ENCODE peak calls at places on chromosome 6, in seven cellular contexts. D, H, E, L, N, V and F are unnamed samples.

GRCh38 chr6:43644940-43645612 is at the start of gene RSPH9:
- DNase-seq in L (peak), H (peak), V (peak), D (no peak), N (peak), E (peak), F (peak)

GRCh38 chr6:83908813-83909212 is 49.3 kb downstream of the CYB5R4 start:
- DNase-seq in E (no peak), D (no peak), V (no peak), N (peak), L (no peak), H (no peak), F (no peak)

GRCh38 chr6:87756858-87757257 is 54.8 kb upstream of the AKIRIN2 start:
- DNase-seq in E (no peak), D (no peak), H (no peak), V (peak), L (no peak), N (peak), F (no peak)

GRCh38 chr6:111381126-111381525 is 101.9 kb downstream of the REV3L start:
- DNase-seq in L (no peak), V (no peak), D (no peak), E (no peak), N (peak), H (no peak), F (no peak)

GRCh38 chr6:147043994-147044477 is 160.2 kb upstream of the STXBP5 start:
- DNase-seq in L (no peak), V (no peak), D (no peak), H (no peak), N (peak), E (no peak), F (no peak)

GRCh38 chr6:1335367-1336037 is 23.6 kb downstream of the FOXQ1 start:
- DNase-seq in L (no peak), V (no peak), E (no peak), H (no peak), D (no peak), N (no peak), F (no peak)

GRCh38 chr6:116631379-116631990 is 15.2 kb downstream of the RSPH4A start:
- DNase-seq in N (no peak), E (peak), D (no peak), H (no peak), L (no peak), V (no peak), F (peak)

GRCh38 chr6:168411130-168411529 is 29.9 kb upstream of the SMOC2 start:
- DNase-seq in H (no peak), D (peak), N (no peak), V (no peak), E (no peak), L (no peak), F (no peak)

GRCh38 chr6:46996860-46997641 is 45.1 kb downstream of the ADGRF1 start:
- DNase-seq in E (no peak), L (no peak), N (no peak), V (no peak), H (no peak), D (no peak), F (no peak)

GRCh38 chr6:125794342-125795137 is 3.8 kb downstream of the NCOA7 start:
- DNase-seq in D (no peak), L (no peak), H (no peak), N (no peak), E (no peak), V (no peak), F (no peak)